ENCODE peak calls at places on chromosome 2, in four cellular contexts. C is fibroblast of lung, T is HCT116, G is PC-3. H is an unnamed sample.

GRCh38 chr2:30708491-30709290 is 98.6 kb downstream of the CAPN13 start:
- DNase-seq in G (peak; percentile 11), T (no peak), C (peak; percentile 39), H (no peak)

GRCh38 chr2:109415460-109416004 is 198.2 kb downstream of the SEPTIN10 start:
- DNase-seq in T (no peak), G (no peak), C (no peak), H (no peak)

GRCh38 chr2:47771211-47771610 is 11.7 kb upstream of the MSH6 start:
- DNase-seq in G (peak; percentile 88), C (peak; percentile 96), T (peak; percentile 83), H (peak; percentile 74)

GRCh38 chr2:148546270-148546669 is 98.3 kb upstream of the EPC2 start:
- DNase-seq in T (no peak), C (no peak), G (no peak), H (no peak)

GRCh38 chr2:47339745-47340541 is 63.0 kb upstream of the MSH2 start:
- DNase-seq in G (peak; percentile 97), C (peak; percentile 48), T (peak; percentile 92), H (peak; percentile 81)

GRCh38 chr2:214035091-214035852 is 375.6 kb upstream of the VWC2L start:
- DNase-seq in T (no peak), C (no peak), G (no peak), H (no peak)

GRCh38 chr2:224253464-224253863 is 148.4 kb downstream of the FAM124B start:
- DNase-seq in C (no peak), T (no peak), G (no peak), H (no peak)

GRCh38 chr2:237912271-237913192 is 53.1 kb downstream of the RAMP1 start:
- DNase-seq in T (no peak), C (no peak), G (no peak), H (no peak)

GRCh38 chr2:65955259-65955658 is 479.7 kb upstream of the MEIS1 start:
- DNase-seq in G (no peak), T (no peak), C (no peak), H (no peak)

GRCh38 chr2:182447843-182448242 is 21.0 kb upstream of the PDE1A start:
- DNase-seq in T (no peak), G (no peak), C (peak; percentile 81), H (no peak)

GRCh38 chr2:236872971-236873370 is 212.7 kb upstream of the COPS8 start:
- DNase-seq in T (no peak), G (no peak), C (no peak), H (no peak)

GRCh38 chr2:223057545-223057944 is 5.6 kb downstream of the KCNE4 start:
- DNase-seq in C (no peak), G (no peak), T (no peak), H (no peak)

GRCh38 chr2:63831176-63831575 is 10.5 kb upstream of the UGP2 start:
- DNase-seq in T (no peak), C (no peak), G (no peak), H (no peak)

GRCh38 chr2:62774555-62775366 is 69.2 kb downstream of the EHBP1 start:
- DNase-seq in T (peak; percentile 49), G (peak; percentile 80), C (peak; percentile 70), H (peak; percentile 54)

GRCh38 chr2:224109710-224110109 is 70.6 kb upstream of the SERPINE2 start:
- DNase-seq in T (no peak), C (no peak), G (no peak), H (no peak)

GRCh38 chr2:75790790-75791467 is 80.2 kb upstream of the GCFC2 start:
- DNase-seq in C (no peak), T (no peak), G (no peak), H (no peak)

GRCh38 chr2:75790121-75790520 is 79.4 kb upstream of the GCFC2 start:
- DNase-seq in G (peak; percentile 80), C (peak; percentile 4), T (no peak), H (no peak)

GRCh38 chr2:75787532-75788132 is 76.9 kb upstream of the GCFC2 start:
- DNase-seq in C (peak; percentile 25), T (peak; percentile 10), G (peak; percentile 69), H (no peak)

GRCh38 chr2:75788925-75789324 is 78.2 kb upstream of the GCFC2 start:
- DNase-seq in G (peak; percentile 92), T (no peak), C (peak; percentile 43), H (no peak)

GRCh38 chr2:75788154-75788553 is 77.4 kb upstream of the GCFC2 start:
- DNase-seq in G (peak; percentile 22), T (no peak), C (no peak), H (no peak)
- H2AFZ ChIP-seq in G (no peak overlapping the region), T (no peak overlapping the region), C (no peak overlapping the region), H (no peak overlapping the region)

GRCh38 chr2:121044412-121044811 is 240.6 kb downstream of the TFCP2L1 start:
- DNase-seq in G (no peak), C (no peak), T (no peak), H (no peak)

GRCh38 chr2:121045245-121045644 is 239.8 kb downstream of the TFCP2L1 start:
- DNase-seq in T (no peak), C (no peak), G (no peak), H (no peak)

GRCh38 chr2:121041516-121041915 is 243.5 kb downstream of the TFCP2L1 start:
- DNase-seq in G (no peak), T (no peak), C (no peak), H (no peak)

GRCh38 chr2:121043061-121043826 is 241.8 kb downstream of the TFCP2L1 start:
- DNase-seq in G (no peak), C (no peak), T (no peak), H (no peak)

GRCh38 chr2:121043827-121044222 is 241.2 kb downstream of the TFCP2L1 start:
- DNase-seq in C (no peak), T (no peak), G (no peak), H (no peak)
- TF ChIP-seq CTCF in C (no peak), T (no peak), G (no peak), H (no peak)

GRCh38 chr2:219658861-219659260 is 31.4 kb downstream of the SLC4A3 start:
- DNase-seq in T (no peak), G (no peak), C (no peak), H (no peak)
- H2AFZ ChIP-seq in T (no peak overlapping the region), G (no peak overlapping the region), C (no peak overlapping the region), H (no peak overlapping the region)

GRCh38 chr2:26244479-26245230 is at the start of the genes HADHA and HADHB:
- DNase-seq in T (peak; percentile 91), C (peak; percentile 84), G (peak; percentile 86), H (peak; percentile 82)
- TF ChIP-seq CTCF in T (no peak), C (peak; percentile 13), G (peak; percentile 14), H (no peak)

GRCh38 chr2:15569658-15570615 is 8.8 kb upstream of the NBAS start:
- DNase-seq in C (no peak), T (no peak), G (no peak), H (no peak)
- H2AFZ ChIP-seq in C (no peak overlapping the region), T (no peak overlapping the region), G (no peak overlapping the region), H (no peak overlapping the region)

GRCh38 chr2:161004379-161004778 is 155.8 kb upstream of the TANK start:
- DNase-seq in C (peak; percentile 8), T (peak; percentile 4), G (peak; percentile 50), H (no peak)
- TF ChIP-seq CTCF in C (peak; percentile 47), T (peak; percentile 35), G (peak; percentile 85), H (peak; percentile 50)

H was measured in PC-9.